ENCODE peak calls at places on chromosomes 6 and 20, in four cellular contexts. One of them, this sample, is unnamed.
A peak's percentile ranks its signal among the peaks of the same experiment; 100 is the strongest.

GRCh38 chr6:51514396-51515051 is 572.9 kb downstream of the PKHD1 start:
- DNase-seq in heart right ventricle: no peak
- DNase-seq in stimulated activated CD8-positive, alpha-beta memory T cell treated with anti-CD3 and anti-CD28 coated beads, Interleukin-15, amount 100 ng/mL, for 24 hours: no peak
- DNase-seq in tibial artery: no peak
- DNase-seq in this sample: no peak

GRCh38 chr6:31401403-31401802 is 2.0 kb upstream of the MICA start:
- DNase-seq in stimulated activated CD8-positive, alpha-beta memory T cell treated with anti-CD3 and anti-CD28 coated beads, Interleukin-15, amount 100 ng/mL, for 24 hours: no peak
- DNase-seq in heart right ventricle: no peak
- DNase-seq in tibial artery: peak; percentile 51
- DNase-seq in this sample: peak; percentile 76

GRCh38 chr20:2179233-2179580 is 77.6 kb downstream of the STK35 start:
- DNase-seq in tibial artery: no peak
- DNase-seq in heart right ventricle: no peak
- DNase-seq in stimulated activated CD8-positive, alpha-beta memory T cell treated with anti-CD3 and anti-CD28 coated beads, Interleukin-15, amount 100 ng/mL, for 24 hours: no peak
- DNase-seq in this sample: no peak

GRCh38 chr20:5595744-5596143 is 154.5 kb upstream of the SHLD1 start:
- DNase-seq in stimulated activated CD8-positive, alpha-beta memory T cell treated with anti-CD3 and anti-CD28 coated beads, Interleukin-15, amount 100 ng/mL, for 24 hours: no peak
- DNase-seq in tibial artery: no peak
- DNase-seq in heart right ventricle: no peak
- DNase-seq in this sample: no peak

GRCh38 chr20:39451386-39451785 is 489.2 kb downstream of the DHX35 start:
- DNase-seq in tibial artery: no peak
- DNase-seq in stimulated activated CD8-positive, alpha-beta memory T cell treated with anti-CD3 and anti-CD28 coated beads, Interleukin-15, amount 100 ng/mL, for 24 hours: no peak
- DNase-seq in heart right ventricle: no peak
- DNase-seq in this sample: no peak

GRCh38 chr20:38673731-38674177 is 50.5 kb upstream of the SLC32A1 start:
- DNase-seq in tibial artery: no peak
- DNase-seq in heart right ventricle: no peak
- DNase-seq in stimulated activated CD8-positive, alpha-beta memory T cell treated with anti-CD3 and anti-CD28 coated beads, Interleukin-15, amount 100 ng/mL, for 24 hours: no peak
- DNase-seq in this sample: no peak

GRCh38 chr6:54865091-54865631 is 18.6 kb downstream of the FAM83B start:
- DNase-seq in tibial artery: no peak
- DNase-seq in heart right ventricle: no peak
- DNase-seq in stimulated activated CD8-positive, alpha-beta memory T cell treated with anti-CD3 and anti-CD28 coated beads, Interleukin-15, amount 100 ng/mL, for 24 hours: no peak
- DNase-seq in this sample: no peak

GRCh38 chr6:149969635-149970034 is 5.9 kb downstream of the ULBP1 start:
- DNase-seq in heart right ventricle: no peak
- DNase-seq in tibial artery: no peak
- DNase-seq in stimulated activated CD8-positive, alpha-beta memory T cell treated with anti-CD3 and anti-CD28 coated beads, Interleukin-15, amount 100 ng/mL, for 24 hours: no peak
- DNase-seq in this sample: no peak

GRCh38 chr20:59813126-59813947 is 120.1 kb downstream of the SYCP2 start:
- DNase-seq in stimulated activated CD8-positive, alpha-beta memory T cell treated with anti-CD3 and anti-CD28 coated beads, Interleukin-15, amount 100 ng/mL, for 24 hours: no peak
- DNase-seq in heart right ventricle: no peak
- DNase-seq in tibial artery: no peak
- DNase-seq in this sample: no peak

GRCh38 chr20:4795394-4795793 is 73.7 kb downstream of the PRND start:
- DNase-seq in tibial artery: peak; percentile 65
- DNase-seq in heart right ventricle: no peak
- DNase-seq in stimulated activated CD8-positive, alpha-beta memory T cell treated with anti-CD3 and anti-CD28 coated beads, Interleukin-15, amount 100 ng/mL, for 24 hours: no peak
- DNase-seq in this sample: peak; percentile 63

GRCh38 chr6:22399693-22400092 is 102.9 kb upstream of the PRL start:
- DNase-seq in tibial artery: no peak
- DNase-seq in stimulated activated CD8-positive, alpha-beta memory T cell treated with anti-CD3 and anti-CD28 coated beads, Interleukin-15, amount 100 ng/mL, for 24 hours: no peak
- DNase-seq in heart right ventricle: no peak
- DNase-seq in this sample: peak; percentile 65

GRCh38 chr6:77620290-77620882 is 32.5 kb upstream of the MEI4 start:
- DNase-seq in heart right ventricle: no peak
- DNase-seq in tibial artery: no peak
- DNase-seq in stimulated activated CD8-positive, alpha-beta memory T cell treated with anti-CD3 and anti-CD28 coated beads, Interleukin-15, amount 100 ng/mL, for 24 hours: no peak
- DNase-seq in this sample: no peak

GRCh38 chr20:38304845-38305447 is 990 bp downstream of the BPI start:
- DNase-seq in tibial artery: no peak
- DNase-seq in stimulated activated CD8-positive, alpha-beta memory T cell treated with anti-CD3 and anti-CD28 coated beads, Interleukin-15, amount 100 ng/mL, for 24 hours: no peak
- DNase-seq in heart right ventricle: no peak
- DNase-seq in this sample: no peak

GRCh38 chr20:37377346-37378081 is 31.6 kb downstream of the SRC start:
- DNase-seq in stimulated activated CD8-positive, alpha-beta memory T cell treated with anti-CD3 and anti-CD28 coated beads, Interleukin-15, amount 100 ng/mL, for 24 hours: no peak
- DNase-seq in heart right ventricle: no peak
- DNase-seq in tibial artery: no peak
- DNase-seq in this sample: no peak

GRCh38 chr6:47413752-47414516 is 63.7 kb upstream of the CD2AP start:
- DNase-seq in heart right ventricle: no peak
- DNase-seq in stimulated activated CD8-positive, alpha-beta memory T cell treated with anti-CD3 and anti-CD28 coated beads, Interleukin-15, amount 100 ng/mL, for 24 hours: no peak
- DNase-seq in tibial artery: peak; percentile 25
- DNase-seq in this sample: peak; percentile 82

GRCh38 chr6:139577991-139578604 is 203.7 kb upstream of the CITED2 start:
- DNase-seq in heart right ventricle: no peak
- DNase-seq in stimulated activated CD8-positive, alpha-beta memory T cell treated with anti-CD3 and anti-CD28 coated beads, Interleukin-15, amount 100 ng/mL, for 24 hours: no peak
- DNase-seq in tibial artery: no peak
- DNase-seq in this sample: peak; percentile 94

GRCh38 chr20:61809006-61809770 is 256.5 kb downstream of the TAF4 start:
- DNase-seq in tibial artery: no peak
- DNase-seq in heart right ventricle: no peak
- DNase-seq in stimulated activated CD8-positive, alpha-beta memory T cell treated with anti-CD3 and anti-CD28 coated beads, Interleukin-15, amount 100 ng/mL, for 24 hours: no peak
- DNase-seq in this sample: no peak

GRCh38 chr6:37637562-37638413 is 59.9 kb downstream of the MDGA1 start:
- DNase-seq in heart right ventricle: no peak
- DNase-seq in stimulated activated CD8-positive, alpha-beta memory T cell treated with anti-CD3 and anti-CD28 coated beads, Interleukin-15, amount 100 ng/mL, for 24 hours: no peak
- DNase-seq in tibial artery: no peak
- DNase-seq in this sample: no peak

GRCh38 chr20:434661-435419 is 26.7 kb downstream of the RBCK1 start:
- DNase-seq in stimulated activated CD8-positive, alpha-beta memory T cell treated with anti-CD3 and anti-CD28 coated beads, Interleukin-15, amount 100 ng/mL, for 24 hours: no peak
- DNase-seq in tibial artery: no peak
- DNase-seq in heart right ventricle: no peak
- DNase-seq in this sample: no peak

GRCh38 chr6:112145080-112145573 is 57.7 kb downstream of the FAM229B start:
- DNase-seq in tibial artery: no peak
- DNase-seq in heart right ventricle: no peak
- DNase-seq in stimulated activated CD8-positive, alpha-beta memory T cell treated with anti-CD3 and anti-CD28 coated beads, Interleukin-15, amount 100 ng/mL, for 24 hours: no peak
- DNase-seq in this sample: no peak

GRCh38 chr20:61966492-61967244 is 99.0 kb downstream of the TAF4 start:
- DNase-seq in heart right ventricle: no peak
- DNase-seq in stimulated activated CD8-positive, alpha-beta memory T cell treated with anti-CD3 and anti-CD28 coated beads, Interleukin-15, amount 100 ng/mL, for 24 hours: no peak
- DNase-seq in tibial artery: no peak
- DNase-seq in this sample: no peak

GRCh38 chr6:21748343-21749063 is 155.0 kb downstream of the SOX4 start:
- DNase-seq in stimulated activated CD8-positive, alpha-beta memory T cell treated with anti-CD3 and anti-CD28 coated beads, Interleukin-15, amount 100 ng/mL, for 24 hours: no peak
- DNase-seq in tibial artery: no peak
- DNase-seq in heart right ventricle: no peak
- DNase-seq in this sample: peak; percentile 82

GRCh38 chr6:138307816-138308727 is 69.6 kb upstream of the SMIM28 start:
- DNase-seq in tibial artery: peak; percentile 34
- DNase-seq in heart right ventricle: peak; percentile 39
- DNase-seq in stimulated activated CD8-positive, alpha-beta memory T cell treated with anti-CD3 and anti-CD28 coated beads, Interleukin-15, amount 100 ng/mL, for 24 hours: no peak
- DNase-seq in this sample: peak; percentile 19

GRCh38 chr6:146345582-146345981 is 198.1 kb upstream of the RAB32 start:
- DNase-seq in tibial artery: no peak
- DNase-seq in heart right ventricle: no peak
- DNase-seq in stimulated activated CD8-positive, alpha-beta memory T cell treated with anti-CD3 and anti-CD28 coated beads, Interleukin-15, amount 100 ng/mL, for 24 hours: no peak
- DNase-seq in this sample: no peak

GRCh38 chr6:11460001-11460668 is 77.4 kb upstream of the TMEM170B start:
- DNase-seq in tibial artery: no peak
- DNase-seq in heart right ventricle: no peak
- DNase-seq in stimulated activated CD8-positive, alpha-beta memory T cell treated with anti-CD3 and anti-CD28 coated beads, Interleukin-15, amount 100 ng/mL, for 24 hours: no peak
- DNase-seq in this sample: peak; percentile 23

GRCh38 chr6:20868397-20869185 is 334.3 kb downstream of the CDKAL1 start:
- DNase-seq in tibial artery: no peak
- DNase-seq in heart right ventricle: no peak
- DNase-seq in stimulated activated CD8-positive, alpha-beta memory T cell treated with anti-CD3 and anti-CD28 coated beads, Interleukin-15, amount 100 ng/mL, for 24 hours: no peak
- DNase-seq in this sample: no peak

GRCh38 chr6:118864330-118865166 is 29.4 kb upstream of the ASF1A start:
- DNase-seq in heart right ventricle: no peak
- DNase-seq in tibial artery: no peak
- DNase-seq in stimulated activated CD8-positive, alpha-beta memory T cell treated with anti-CD3 and anti-CD28 coated beads, Interleukin-15, amount 100 ng/mL, for 24 hours: no peak
- DNase-seq in this sample: peak; percentile 33

GRCh38 chr20:21103582-21104465 is 2.3 kb downstream of the LINC00237 start:
- DNase-seq in heart right ventricle: no peak
- DNase-seq in stimulated activated CD8-positive, alpha-beta memory T cell treated with anti-CD3 and anti-CD28 coated beads, Interleukin-15, amount 100 ng/mL, for 24 hours: no peak
- DNase-seq in tibial artery: no peak
- DNase-seq in this sample: no peak

GRCh38 chr20:57398901-57399535 is 7.8 kb downstream of the RBM38 start:
- DNase-seq in heart right ventricle: no peak
- DNase-seq in stimulated activated CD8-positive, alpha-beta memory T cell treated with anti-CD3 and anti-CD28 coated beads, Interleukin-15, amount 100 ng/mL, for 24 hours: no peak
- DNase-seq in tibial artery: no peak
- DNase-seq in this sample: no peak

GRCh38 chr20:5001174-5002076 is at the start of gene SLC23A2:
- DNase-seq in heart right ventricle: peak; percentile 48
- DNase-seq in tibial artery: peak; percentile 27
- DNase-seq in stimulated activated CD8-positive, alpha-beta memory T cell treated with anti-CD3 and anti-CD28 coated beads, Interleukin-15, amount 100 ng/mL, for 24 hours: peak; percentile 29
- DNase-seq in this sample: no peak

GRCh38 chr6:125584468-125584939 is 164.9 kb upstream of the HEY2 start:
- DNase-seq in heart right ventricle: peak; percentile 44
- DNase-seq in tibial artery: peak; percentile 51
- DNase-seq in stimulated activated CD8-positive, alpha-beta memory T cell treated with anti-CD3 and anti-CD28 coated beads, Interleukin-15, amount 100 ng/mL, for 24 hours: no peak
- DNase-seq in this sample: peak; percentile 3

GRCh38 chr6:27507041-27507956 is 34.4 kb upstream of the ZNF184 start:
- DNase-seq in stimulated activated CD8-positive, alpha-beta memory T cell treated with anti-CD3 and anti-CD28 coated beads, Interleukin-15, amount 100 ng/mL, for 24 hours: no peak
- DNase-seq in heart right ventricle: no peak
- DNase-seq in tibial artery: no peak
- DNase-seq in this sample: no peak

GRCh38 chr20:19619904-19620430 is 138.1 kb upstream of the RIN2 start:
- DNase-seq in tibial artery: no peak
- DNase-seq in stimulated activated CD8-positive, alpha-beta memory T cell treated with anti-CD3 and anti-CD28 coated beads, Interleukin-15, amount 100 ng/mL, for 24 hours: no peak
- DNase-seq in heart right ventricle: no peak
- DNase-seq in this sample: no peak

This sample was measured in fibroblast of lung.